ENCODE peak calls at places on chromosomes 2 and 18, in ten cellular contexts. Q, V, E, W, Y, Z, K, J, R and S are unnamed samples.

GRCh38 chr2:79530443-79530842 is 17.6 kb downstream of the CTNNA2 start:
- DNase-seq in W (no peak), E (no peak), Q (no peak), Y (no peak), Z (peak), J (no peak), R (no peak), K (no peak), V (no peak), S (no peak)

GRCh38 chr18:25326231-25327042 is 25.5 kb downstream of the ZNF521 start:
- DNase-seq in K (no peak), Y (no peak), J (no peak), W (no peak), R (no peak), Z (no peak), E (no peak), Q (no peak), V (no peak), S (no peak)

GRCh38 chr2:37619230-37619956 is 52.0 kb downstream of the CDC42EP3 start:
- DNase-seq in R (no peak), V (no peak), Z (no peak), Q (no peak), J (no peak), Y (no peak), E (no peak), W (no peak), K (no peak), S (no peak)

GRCh38 chr2:223007531-223007930 is 44.5 kb upstream of the KCNE4 start:
- DNase-seq in J (no peak), Q (no peak), R (no peak), K (no peak), W (no peak), Y (no peak), E (no peak), V (no peak), Z (no peak), S (no peak)

GRCh38 chr2:127347734-127348392 is 39.9 kb downstream of the MAP3K2 start:
- DNase-seq in Q (no peak), R (no peak), W (no peak), K (no peak), E (no peak), Y (no peak), Z (no peak), J (no peak), V (no peak), S (no peak)

GRCh38 chr2:182522428-182522896 is 95.6 kb upstream of the PDE1A start:
- DNase-seq in W (no peak), Z (no peak), Q (no peak), V (no peak), K (no peak), Y (no peak), E (no peak), J (no peak), R (no peak), S (no peak)

GRCh38 chr2:54009549-54009948 is 38.8 kb upstream of the PSME4 start:
- DNase-seq in W (no peak), Z (no peak), Q (no peak), R (no peak), Y (no peak), E (no peak), J (no peak), K (no peak), V (no peak), S (no peak)

GRCh38 chr18:25560369-25560768 is 208.4 kb upstream of the ZNF521 start:
- DNase-seq in W (no peak), Y (no peak), V (no peak), Z (no peak), J (no peak), K (no peak), E (no peak), Q (no peak), R (no peak), S (no peak)

GRCh38 chr2:20766798-20767644 is 55.9 kb downstream of the LDAH start:
- DNase-seq in Q (no peak), Y (no peak), V (no peak), E (no peak), J (no peak), W (no peak), K (no peak), Z (no peak), R (no peak), S (no peak)